ENCODE peak calls at places on chromosomes 12 and 14, in four cellular contexts. C, H, T and O are unnamed samples.

GRCh38 chr12:103493199-103493598 is 2.6 kb downstream of the C12orf42 start:
- DNase-seq in C (no peak), H (no peak), T (no peak), O (no peak)

GRCh38 chr12:4292266-4293063 is 18.9 kb downstream of the CCND2 start:
- DNase-seq in C (no peak), H (no peak), T (no peak), O (no peak)

GRCh38 chr12:47755655-47756562 is 2.8 kb downstream of the RAPGEF3 start:
- DNase-seq in C (no peak), H (no peak), T (no peak), O (no peak)

GRCh38 chr12:91191516-91192111 is 9.0 kb upstream of the DCN start:
- DNase-seq in C (no peak), H (no peak), T (no peak), O (no peak)

GRCh38 chr14:60656755-60657608 is 7.7 kb upstream of the SIX1 start:
- DNase-seq in C (peak; percentile 78), H (peak; percentile 74), T (peak; percentile 73), O (peak; percentile 69)

GRCh38 chr14:85934123-85934885 is 404.4 kb downstream of the FLRT2 start:
- DNase-seq in C (no peak), H (peak; percentile 3), T (no peak), O (no peak)

GRCh38 chr12:42143401-42144173 is 1.1 kb downstream of the GXYLT1 start:
- DNase-seq in C (no peak), H (no peak), T (peak; percentile 28), O (no peak)

GRCh38 chr12:69689638-69690037 is 9.5 kb downstream of the BEST3 start:
- DNase-seq in C (no peak), H (no peak), T (no peak), O (no peak)

GRCh38 chr12:28242888-28243633 is 52.8 kb downstream of the CCDC91 start:
- DNase-seq in C (no peak), H (no peak), T (peak; percentile 16), O (no peak)

GRCh38 chr14:76901171-76902055 is 75.2 kb downstream of the LRRC74A start:
- DNase-seq in C (no peak), H (peak; percentile 52), T (peak; percentile 9), O (no peak)

GRCh38 chr14:103726474-103726873 is 10.9 kb downstream of the ZFYVE21 start:
- DNase-seq in C (no peak), H (no peak), T (no peak), O (peak; percentile 35)
- H3K4me1 ChIP-seq in C (peaks cover 18% of the 10 kb centered on the region), H (peaks cover 10% of the 10 kb centered on the region), T (no peaks in the 10 kb centered on the region), O (no peaks in the 10 kb centered on the region)

DNA sequence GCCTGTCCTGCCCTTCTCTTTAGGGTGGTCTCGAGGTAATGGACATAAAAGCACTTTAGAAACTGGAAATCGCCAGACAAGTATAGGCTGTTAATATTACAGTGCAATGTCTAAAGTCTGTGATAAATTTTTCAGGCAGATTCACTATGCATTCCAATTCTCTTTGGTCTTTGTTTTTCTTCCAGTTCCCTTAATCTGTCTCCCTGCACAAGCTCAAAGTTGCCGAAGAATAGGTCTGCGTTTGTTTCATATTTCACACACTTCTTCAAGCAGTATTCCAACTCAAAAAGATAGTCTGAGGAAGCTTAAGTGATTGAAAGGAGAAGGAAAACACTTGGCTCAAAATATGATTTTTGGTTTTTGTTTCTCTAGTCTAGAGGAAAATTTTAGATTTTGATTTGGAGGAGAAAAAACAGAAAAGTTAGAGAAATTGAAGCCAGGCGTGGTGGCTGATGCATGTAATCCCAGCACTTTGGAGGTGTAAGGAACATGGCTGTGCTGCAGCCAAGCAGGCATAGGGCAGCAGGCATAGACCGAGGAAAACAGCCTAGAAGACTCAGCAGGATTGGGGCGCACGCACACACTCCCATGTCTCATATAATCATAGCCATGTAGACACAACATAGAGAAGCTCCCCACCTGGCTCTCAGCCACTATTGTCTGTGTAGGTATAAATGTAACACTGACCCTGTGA is 96.1 kb upstream of the TMPO start:
- DNase-seq in C (no peak), H (no peak), T (no peak), O (no peak)
- H3K4me3 ChIP-seq in C (no peak overlapping the region), H (no peak overlapping the region), T (peak overlapping the region; percentile 3), O (no peak overlapping the region)

GRCh38 chr12:108581311-108582227 is 16.3 kb downstream of the TMEM119 start:
- DNase-seq in C (no peak), H (no peak), T (no peak), O (no peak)
- H3K4me1 ChIP-seq in C (peaks cover 9% of the 10 kb centered on the region), H (peaks cover 2% of the 10 kb centered on the region), T (peaks cover 3% of the 10 kb centered on the region), O (no peaks in the 10 kb centered on the region)

DNA sequence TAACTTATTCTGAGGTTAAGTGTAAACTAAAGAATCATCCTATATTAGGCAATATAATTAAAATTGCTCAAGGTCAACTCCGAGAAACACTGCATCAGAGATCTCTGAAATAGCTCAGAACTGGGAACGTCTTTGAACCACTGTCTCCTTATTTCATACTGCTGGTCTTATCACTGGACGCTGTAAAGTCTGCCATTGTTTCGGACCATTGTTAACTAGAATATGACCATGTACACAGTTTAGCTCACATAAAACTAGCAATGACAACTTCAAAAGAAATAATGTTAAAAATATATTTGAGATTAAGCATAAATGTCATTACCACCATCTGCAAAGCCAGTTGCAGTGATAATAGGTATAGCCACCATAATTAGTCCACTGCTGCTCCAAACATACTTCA is 2.9 kb downstream of the ABCD2 start:
- DNase-seq in C (no peak), H (no peak), T (no peak), O (no peak)
- H3K4me3 ChIP-seq in C (no peak overlapping the region), H (no peak overlapping the region), T (no peak overlapping the region), O (no peak overlapping the region)

GRCh38 chr12:6960291-6961277 is 9.4 kb downstream of the PTPN6 start:
- DNase-seq in C (peak; percentile 65), H (peak; percentile 25), T (peak; percentile 38), O (no peak)
- H3K4me1 ChIP-seq in C (peaks cover 67% of the 10 kb centered on the region), H (peaks cover 25% of the 10 kb centered on the region), T (peaks cover 5% of the 10 kb centered on the region), O (no peaks in the 10 kb centered on the region)